ENCODE peak calls at places on chromosomes 7 and 10, in four cellular contexts. Y is HepG2, O is GM12878, I is K562. B is an unnamed sample.

GRCh38 chr7:56115852-56116538 is at the start of gene NUPR2:
- DNase-seq in Y (no peak), O (no peak), I (no peak), B (no peak)

GRCh38 chr10:28130267-28130666 is 131.4 kb upstream of the ODAD2 start:
- DNase-seq in Y (no peak), O (no peak), I (no peak), B (no peak)

GRCh38 chr7:90298145-90299038 is 22.7 kb downstream of the FAM237B start:
- DNase-seq in Y (peak), O (no peak), I (peak), B (no peak)

GRCh38 chr10:12406764-12407400 is 57.5 kb downstream of the CAMK1D start:
- DNase-seq in Y (no peak), O (no peak), I (peak), B (no peak)

GRCh38 chr10:121683803-121684202 is 85.6 kb upstream of the FGFR2 start:
- DNase-seq in Y (no peak), O (no peak), I (no peak), B (no peak)

GRCh38 chr7:13282377-13282980 is 595.0 kb downstream of the ARL4A start:
- DNase-seq in Y (no peak), O (no peak), I (no peak), B (no peak)

GRCh38 chr7:141648276-141649114 is 53.5 kb downstream of the DENND11 start:
- DNase-seq in Y (no peak), O (no peak), I (no peak), B (no peak)

GRCh38 chr10:12780634-12781601 is 220.6 kb downstream of the CCDC3 start:
- DNase-seq in Y (no peak), O (no peak), I (no peak), B (no peak)

GRCh38 chr7:147406521-147407115 is 1183.9 kb upstream of the C7orf33 start:
- DNase-seq in Y (no peak), O (no peak), I (no peak), B (no peak)

GRCh38 chr10:63711361-63711760 is 190.2 kb downstream of the REEP3 start:
- DNase-seq in Y (no peak), O (no peak), I (no peak), B (no peak)

GRCh38 chr10:128013626-128014025 is 106.7 kb downstream of the PTPRE start:
- DNase-seq in Y (no peak), O (no peak), I (no peak), B (no peak)

GRCh38 chr7:22302951-22303423 is 54.0 kb downstream of the RAPGEF5 start:
- DNase-seq in Y (no peak), O (no peak), I (no peak), B (no peak)

GRCh38 chr10:132158122-132158741 is 28.5 kb upstream of the DPYSL4 start:
- DNase-seq in Y (no peak), O (no peak), I (no peak), B (no peak)

GRCh38 chr7:64892116-64892515 is 11.0 kb upstream of the ZNF273 start:
- DNase-seq in Y (no peak), O (no peak), I (no peak), B (no peak)

GRCh38 chr10:91410638-91411367 is 659 bp downstream of the HECTD2 start:
- DNase-seq in Y (no peak), O (no peak), I (peak), B (no peak)

GRCh38 chr7:2813350-2814185 is 30.5 kb downstream of the GNA12 start:
- DNase-seq in Y (no peak), O (no peak), I (no peak), B (no peak)

GRCh38 chr7:2815523-2816240 is 28.4 kb downstream of the GNA12 start:
- DNase-seq in Y (no peak), O (no peak), I (no peak), B (no peak)

GRCh38 chr7:2814186-2814530 is 29.9 kb downstream of the GNA12 start:
- DNase-seq in Y (no peak), O (no peak), I (no peak), B (no peak)

GRCh38 chr7:2812831-2813230 is 31.3 kb downstream of the GNA12 start:
- DNase-seq in Y (no peak), O (no peak), I (no peak), B (no peak)

DNA sequence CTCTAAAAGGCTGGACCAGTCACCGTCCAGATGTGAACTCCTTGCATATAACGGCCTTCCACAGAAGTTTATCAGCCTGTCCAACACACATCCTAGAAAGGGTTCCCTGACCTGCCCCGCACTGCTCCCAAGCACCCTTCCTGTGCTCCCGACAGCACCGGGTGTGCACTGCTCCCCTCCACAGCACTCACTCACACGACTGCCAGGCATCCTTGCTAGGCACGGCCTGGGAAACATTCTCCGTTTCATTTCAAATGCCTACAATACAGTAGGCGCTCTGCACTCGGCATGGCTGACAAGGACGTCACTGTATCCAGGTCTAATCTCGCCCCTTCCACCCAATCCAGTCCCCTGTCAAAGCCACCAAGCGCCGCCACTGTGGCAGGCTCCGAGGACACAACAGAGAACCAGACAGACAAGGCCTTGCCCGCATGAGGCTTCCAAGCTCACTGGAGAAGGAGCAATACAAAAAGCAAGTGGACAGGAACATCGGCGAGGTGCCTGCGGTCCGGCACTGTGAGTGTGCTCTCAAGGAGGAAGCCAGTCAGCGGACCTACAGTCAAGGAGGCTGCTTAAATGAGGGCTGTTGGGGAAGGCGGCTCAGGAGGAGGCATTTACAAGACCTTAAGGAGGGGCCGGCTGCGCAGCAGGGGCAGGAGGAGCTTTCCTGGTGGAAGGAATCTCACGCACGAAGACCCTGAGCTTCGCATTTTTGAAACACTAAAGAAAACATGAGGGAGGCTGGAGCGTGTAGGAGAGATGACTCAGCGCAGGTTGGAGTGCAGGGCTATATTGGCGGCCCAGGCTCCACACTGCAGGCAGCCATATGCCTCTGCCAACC is 29.2 kb downstream of the GNA12 start:
- DNase-seq in Y (no peak), O (no peak), I (no peak), B (peak)
- TF ChIP-seq ESRRA in Y (no peak), O (no peak), I (no peak), B (no peak)

GRCh38 chr10:36441557-36441956 is 683.8 kb upstream of the ANKRD30A start:
- DNase-seq in Y (no peak), O (no peak), I (no peak), B (no peak)
- TF ChIP-seq CREB1 in Y (no peak), O (no peak), I (no peak), B (no peak)

DNA sequence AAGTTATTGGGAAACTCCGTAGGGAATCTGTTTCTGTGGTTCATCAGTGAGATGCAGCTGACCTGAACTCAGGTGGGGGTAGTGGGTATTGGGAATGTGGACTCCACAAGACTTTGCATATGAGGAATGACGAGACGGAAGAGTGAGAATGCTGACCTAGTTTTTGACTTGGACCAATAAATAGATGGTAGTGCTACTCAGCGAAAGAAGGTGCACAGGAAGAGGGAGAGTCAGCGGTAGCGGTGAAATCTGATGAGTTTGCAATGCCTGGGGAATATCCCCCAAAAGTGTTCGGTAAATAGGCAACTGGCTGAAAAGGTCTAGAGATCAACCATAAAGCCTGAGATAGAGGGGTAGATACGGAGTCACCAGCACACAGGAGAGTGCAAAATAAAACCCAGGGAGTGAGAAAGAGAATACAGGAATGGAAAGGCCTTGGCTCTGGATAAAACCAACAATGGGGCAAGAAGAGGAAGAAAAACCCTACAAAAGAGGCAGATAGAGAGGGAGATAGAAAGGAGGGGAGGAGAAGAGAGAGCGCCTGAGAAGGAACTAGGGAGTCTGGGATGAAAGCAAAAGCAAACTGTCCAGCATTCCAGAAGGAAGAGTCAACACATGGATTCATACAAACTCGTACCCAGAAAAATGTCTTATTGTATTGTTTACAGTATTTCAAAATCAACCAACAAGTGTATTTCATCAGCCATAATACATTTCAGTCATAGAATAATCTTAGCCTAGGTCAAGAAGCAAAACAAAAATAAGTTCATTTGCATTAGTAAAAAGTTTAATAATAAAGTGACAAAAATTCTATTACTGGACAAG is 5.4 kb downstream of the ARHGAP21 start:
- DNase-seq in Y (peak), O (no peak), I (no peak), B (no peak)
- TF ChIP-seq ESRRA in Y (no peak), O (no peak), I (no peak), B (no peak)

GRCh38 chr7:92230547-92230946 is 15.2 kb downstream of the KRIT1 start:
- DNase-seq in Y (no peak), O (no peak), I (no peak), B (no peak)

GRCh38 chr7:92228742-92229141 is 17.0 kb downstream of the KRIT1 start:
- DNase-seq in Y (no peak), O (no peak), I (no peak), B (no peak)

GRCh38 chr7:92226981-92227380 is 18.7 kb downstream of the KRIT1 start:
- DNase-seq in Y (no peak), O (no peak), I (no peak), B (no peak)

DNA sequence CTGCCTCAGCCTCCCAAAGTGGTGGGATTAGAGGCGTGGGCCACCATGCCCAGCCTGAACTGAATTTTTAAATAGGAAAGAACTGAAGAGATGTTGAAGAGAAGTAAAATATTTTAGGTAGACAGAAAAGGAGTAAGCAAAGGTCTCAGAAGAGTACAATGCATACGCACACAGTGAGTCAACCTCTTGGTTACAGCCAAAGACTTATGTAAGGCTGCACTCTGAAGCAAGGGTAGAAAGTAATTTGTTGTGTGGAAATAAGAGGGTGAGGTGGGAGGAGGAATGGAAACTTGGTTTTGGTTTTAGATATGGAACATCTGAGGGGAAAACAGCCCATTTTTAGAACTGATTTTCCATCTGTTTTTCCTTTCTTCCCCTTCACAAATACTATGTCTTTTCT is 17.6 kb downstream of the KRIT1 start:
- DNase-seq in Y (no peak), O (no peak), I (no peak), B (no peak)
- TF ChIP-seq CREB1 in Y (no peak), O (no peak), I (no peak), B (no peak)

GRCh38 chr10:19652750-19653149 is 163.5 kb upstream of the PLXDC2 start:
- DNase-seq in Y (no peak), O (no peak), I (no peak), B (no peak)
- TF ChIP-seq ESRRA in Y (no peak), O (no peak), I (no peak), B (no peak)

DNA sequence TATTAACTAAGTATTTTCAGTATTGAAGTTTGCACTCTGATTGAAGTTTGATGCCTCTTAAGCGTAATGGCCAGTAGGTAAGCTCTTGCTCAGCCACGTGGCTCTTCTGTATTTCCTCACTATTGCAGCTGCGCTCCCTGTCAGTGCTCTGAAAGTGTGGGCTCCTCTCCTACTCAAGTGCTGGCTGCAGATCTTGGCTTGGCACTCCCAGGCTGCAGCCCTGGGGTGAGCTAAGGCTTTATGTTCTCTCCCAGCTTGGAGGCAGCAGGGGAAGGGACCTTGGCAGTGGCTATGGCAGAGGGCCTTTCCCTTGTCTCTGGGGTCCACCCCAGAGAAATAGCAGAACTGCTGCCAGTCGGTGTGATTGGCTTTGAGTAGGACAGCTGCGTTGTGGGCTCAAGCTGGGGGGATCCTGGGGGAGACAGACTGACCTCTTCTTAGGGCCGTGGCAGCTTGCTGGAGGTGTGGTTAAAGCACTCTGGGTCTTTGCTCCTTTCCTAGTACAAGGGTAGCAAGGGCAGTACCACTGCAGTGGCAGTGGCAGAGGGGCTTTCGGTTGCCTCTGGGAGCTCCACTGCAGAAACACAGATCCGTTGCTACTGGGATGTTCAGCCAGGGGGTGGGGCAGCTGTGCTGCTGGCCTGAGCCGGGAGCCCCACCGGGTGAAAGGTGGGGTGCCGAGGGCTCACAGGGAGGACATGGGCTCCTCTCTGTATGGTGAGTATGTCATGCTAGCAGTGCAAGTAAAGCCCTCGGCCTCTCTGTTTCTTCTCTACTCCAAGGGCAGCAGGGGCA is 100.5 kb downstream of the GLCCI1 start:
- DNase-seq in Y (no peak), O (no peak), I (no peak), B (peak)
- TF ChIP-seq CREB1 in Y (no peak), O (no peak), I (no peak), B (no peak)

DNA sequence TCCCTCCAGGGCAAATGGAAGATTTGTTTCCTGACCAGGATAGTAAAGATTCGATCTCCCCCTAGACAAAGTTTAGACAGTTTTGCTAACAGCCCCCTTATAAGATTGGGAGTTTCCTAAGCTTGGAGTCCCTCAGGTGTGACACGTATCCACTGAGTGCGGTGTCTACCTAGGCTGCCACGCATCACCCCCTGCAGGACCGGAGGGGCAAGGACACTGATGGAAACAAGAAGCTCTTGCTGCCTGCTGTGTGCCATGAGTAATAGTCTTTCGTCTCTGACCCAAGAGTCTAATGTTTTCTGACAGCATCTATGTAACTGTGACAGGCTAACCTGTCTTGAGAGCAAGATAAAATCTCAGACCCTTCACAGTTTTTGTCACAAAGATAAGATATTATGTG is 173.5 kb downstream of the SEMA3E start:
- DNase-seq in Y (peak), O (no peak), I (no peak), B (peak)
- TF ChIP-seq ESRRA in Y (no peak), O (no peak), I (no peak), B (no peak)

B was measured in WTC11.